ENCODE peak calls at places on chromosomes 6 and 20, in four cellular contexts. S, V, M and F are unnamed samples.

GRCh38 chr20:39874049-39874893 is 814.8 kb downstream of the MAFB start:
- DNase-seq in S (no peak), V (peak; percentile 89), M (peak; percentile 88), F (no peak)

GRCh38 chr20:63415418-63416108 is 54.4 kb upstream of the CHRNA4 start:
- DNase-seq in S (no peak), V (no peak), M (no peak), F (no peak)

GRCh38 chr6:63677282-63677681 is 41.7 kb downstream of the PHF3 start:
- DNase-seq in S (no peak), V (peak; percentile 25), M (peak; percentile 64), F (no peak)

GRCh38 chr6:22098623-22099022 is 198.2 kb downstream of the PRL start:
- DNase-seq in S (no peak), V (no peak), M (no peak), F (no peak)

GRCh38 chr6:147001621-147002020 is 202.6 kb upstream of the STXBP5 start:
- DNase-seq in S (no peak), V (no peak), M (peak; percentile 42), F (no peak)

GRCh38 chr20:62792182-62792939 is 3.9 kb upstream of the MRGBP start:
- DNase-seq in S (no peak), V (no peak), M (peak; percentile 32), F (no peak)

GRCh38 chr20:39136145-39136544 is 174.0 kb downstream of the DHX35 start:
- DNase-seq in S (no peak), V (no peak), M (no peak), F (no peak)

GRCh38 chr6:47076422-47077344 is 34.6 kb upstream of the ADGRF1 start:
- DNase-seq in S (no peak), V (peak; percentile 38), M (peak; percentile 84), F (no peak)

GRCh38 chr6:44452725-44453124 is 65.2 kb downstream of the CDC5L start:
- DNase-seq in S (no peak), V (no peak), M (peak; percentile 45), F (no peak)

GRCh38 chr6:155377061-155377460 is 62.8 kb upstream of the TFB1M start:
- DNase-seq in S (no peak), V (no peak), M (peak; percentile 45), F (no peak)

GRCh38 chr6:75349262-75349984 is 64.8 kb upstream of the TMEM30A start:
- DNase-seq in S (no peak), V (peak; percentile 51), M (peak; percentile 6), F (no peak)

GRCh38 chr6:68876792-68877493 is 241.9 kb downstream of the ADGRB3 start:
- DNase-seq in S (no peak), V (peak; percentile 25), M (peak; percentile 19), F (no peak)

GRCh38 chr6:43995137-43995536 is 132.1 kb downstream of the MRPL14 start:
- DNase-seq in S (no peak), V (no peak), M (no peak), F (no peak)

GRCh38 chr6:134247271-134247833 is 70.6 kb downstream of the SGK1 start:
- DNase-seq in S (no peak), V (peak; percentile 12), M (no peak), F (no peak)

GRCh38 chr6:169529931-169530761 is 171.7 kb downstream of the WDR27 start:
- DNase-seq in S (no peak), V (no peak), M (peak; percentile 86), F (no peak)

GRCh38 chr20:59032713-59033059 is 551 bp upstream of the ATP5F1E start:
- DNase-seq in S (no peak), V (peak; percentile 62), M (no peak), F (no peak)

GRCh38 chr6:140051521-140052455 is 677.3 kb upstream of the CITED2 start:
- DNase-seq in S (no peak), V (no peak), M (peak; percentile 97), F (no peak)

GRCh38 chr6:141451508-141452353 is 681.0 kb upstream of the GJE1 start:
- DNase-seq in S (no peak), V (no peak), M (peak; percentile 45), F (no peak)

GRCh38 chr6:33590531-33591198 is 10.6 kb upstream of the BAK1 start:
- DNase-seq in S (no peak), V (peak; percentile 79), M (no peak), F (no peak)

GRCh38 chr20:402496-402885 is 5.6 kb upstream of the RBCK1 start:
- DNase-seq in S (no peak), V (no peak), M (no peak), F (no peak)

GRCh38 chr6:1849686-1850580 is 240.2 kb downstream of the FOXC1 start:
- DNase-seq in S (no peak), V (no peak), M (no peak), F (no peak)

DNA sequence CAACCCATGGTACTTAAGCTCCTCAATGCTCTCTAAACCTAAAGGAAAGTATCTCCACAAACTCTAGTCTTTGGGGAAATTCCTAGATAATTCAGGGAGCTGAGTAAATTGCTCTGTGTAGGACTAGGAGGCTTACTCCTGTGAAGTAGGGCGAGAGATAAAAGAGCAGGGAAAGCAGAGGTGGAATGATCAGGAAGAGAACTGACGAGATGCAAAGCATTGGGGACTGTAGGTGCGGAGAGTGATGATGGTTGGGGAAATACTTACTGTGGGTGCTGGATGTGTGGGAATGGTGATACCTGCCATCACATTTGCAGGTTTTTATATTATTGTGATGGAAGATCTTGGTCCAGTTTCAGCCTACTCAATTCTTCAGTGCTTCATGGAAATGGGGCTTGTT is 1.6 kb upstream of the LATS1 start:
- DNase-seq in S (no peak), V (no peak), M (no peak), F (no peak)
- H3K4me3 ChIP-seq in S (no peak overlapping the region), V (no peak overlapping the region), M (no peak overlapping the region), F (no peak overlapping the region)

GRCh38 chr20:56981301-56981700 is 285.1 kb downstream of the BMP7 start:
- DNase-seq in S (no peak), V (no peak), M (peak; percentile 56), F (no peak)

GRCh38 chr20:56986931-56987720 is 279.3 kb downstream of the BMP7 start:
- DNase-seq in S (no peak), V (no peak), M (peak; percentile 93), F (no peak)

GRCh38 chr20:56986476-56986875 is 280.0 kb downstream of the BMP7 start:
- DNase-seq in S (no peak), V (no peak), M (no peak), F (no peak)

GRCh38 chr20:56985286-56985685 is 281.2 kb downstream of the BMP7 start:
- DNase-seq in S (no peak), V (no peak), M (no peak), F (no peak)

GRCh38 chr20:56983813-56984212 is 282.6 kb downstream of the BMP7 start:
- DNase-seq in S (no peak), V (no peak), M (no peak), F (no peak)
- TF ChIP-seq CTCF in S (no peak), V (no peak), M (no peak), F (no peak)

GRCh38 chr6:25066593-25066992 is 130.8 kb upstream of the RIPOR2 start:
- DNase-seq in S (no peak), V (no peak), M (peak; percentile 27), F (no peak)

GRCh38 chr6:25068866-25069265 is 133.1 kb upstream of the RIPOR2 start:
- DNase-seq in S (no peak), V (no peak), M (peak; percentile 32), F (no peak)

GRCh38 chr6:25070547-25071366 is 135.0 kb upstream of the RIPOR2 start:
- DNase-seq in S (peak; percentile 12), V (peak; percentile 91), M (peak; percentile 86), F (no peak)
- H3K4me3 ChIP-seq in S (no peak overlapping the region), V (no peak overlapping the region), M (no peak overlapping the region), F (no peak overlapping the region)

GRCh38 chr20:36090223-36090622 is 64.3 kb upstream of the EPB41L1 start:
- DNase-seq in S (no peak), V (no peak), M (no peak), F (no peak)
- TF ChIP-seq CTCF in S (no peak), V (no peak), M (no peak), F (no peak)

DNA sequence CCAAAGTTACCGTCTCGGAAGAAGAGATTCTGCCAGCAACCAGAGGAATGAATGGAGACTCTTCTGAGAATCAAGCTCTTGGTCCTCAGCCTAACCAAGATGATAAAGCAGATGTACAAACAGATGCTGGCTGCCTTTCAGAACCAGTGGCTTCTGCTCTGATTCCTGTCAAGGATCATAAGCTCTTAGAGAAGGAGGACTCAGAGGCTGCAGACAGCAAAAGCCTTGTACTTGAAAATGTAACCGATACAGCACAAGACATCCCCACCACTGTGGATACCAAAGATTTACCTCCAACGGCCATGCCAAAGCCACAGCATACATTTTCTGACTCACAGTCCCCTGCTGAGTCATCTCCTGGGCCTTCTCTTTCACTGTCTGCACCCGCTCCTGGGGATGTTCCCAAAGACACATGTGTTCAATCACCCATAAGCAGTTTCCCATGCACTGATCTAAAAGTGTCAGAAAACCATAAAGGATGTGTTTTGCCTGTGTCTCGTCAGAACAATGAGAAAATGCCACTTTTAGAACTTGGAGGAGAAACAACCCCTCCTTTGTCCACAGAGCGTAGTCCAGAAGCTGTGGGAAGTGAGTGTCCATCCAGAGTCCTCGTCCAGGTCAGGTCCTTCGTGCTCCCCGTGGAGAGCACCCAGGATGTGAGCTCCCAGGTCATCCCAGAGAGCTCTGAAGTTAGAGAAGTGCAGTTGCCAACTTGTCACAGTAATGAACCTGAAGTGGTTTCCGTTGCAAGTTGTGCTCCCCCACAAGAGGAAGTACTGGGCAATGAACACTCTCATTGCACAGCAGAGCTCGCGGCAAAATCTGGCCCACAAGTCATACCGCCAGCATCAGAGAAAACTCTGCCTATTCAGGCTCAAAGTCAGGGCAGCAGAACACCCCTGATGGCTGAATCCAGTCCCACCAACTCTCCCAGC is 109.6 kb downstream of the RTN4IP1 start:
- DNase-seq in S (no peak), V (peak; percentile 34), M (peak; percentile 95), F (no peak)
- H3K4me3 ChIP-seq in S (peak overlapping the region; percentile 3), V (no peak overlapping the region), M (peak overlapping the region; percentile 7), F (no peak overlapping the region)

DNA sequence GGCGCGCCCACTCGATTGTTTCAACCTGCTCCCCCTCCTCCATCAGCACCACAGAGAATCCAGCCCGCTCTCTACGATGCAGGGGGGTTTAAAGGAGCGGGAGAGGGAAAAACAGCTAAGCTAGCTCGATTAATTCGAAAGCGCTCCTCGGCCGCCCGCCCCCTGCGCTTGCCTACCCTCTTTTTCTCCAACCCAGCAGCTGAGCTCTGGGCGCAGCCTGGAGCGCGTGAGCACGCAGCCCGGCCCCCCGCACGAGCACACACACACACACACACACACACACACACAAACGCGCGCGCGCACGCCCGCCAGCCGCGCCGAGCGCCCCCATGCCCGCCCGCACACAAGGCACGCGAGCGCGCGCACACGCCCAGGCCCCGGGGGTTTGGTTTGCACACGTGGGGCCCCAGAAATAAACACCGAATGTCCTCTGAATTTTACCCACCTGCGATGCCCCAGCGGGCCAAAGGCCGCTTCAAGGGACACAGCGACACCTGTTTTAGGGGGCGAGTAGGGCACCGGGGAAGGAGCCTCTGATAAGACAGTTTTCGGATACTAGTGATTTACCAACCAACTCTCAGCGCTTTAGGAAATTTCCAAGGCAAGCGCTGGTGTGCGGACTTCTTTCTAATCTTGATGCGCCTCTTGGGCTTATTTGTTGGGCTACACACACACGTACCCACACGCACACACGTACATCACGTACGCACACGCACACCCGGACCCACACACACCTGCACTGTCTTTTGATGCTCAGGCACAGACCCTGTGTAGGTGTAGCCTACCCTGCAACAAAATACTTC is 787 bp upstream of the NRN1 start:
- DNase-seq in S (no peak), V (no peak), M (no peak), F (no peak)
- TF ChIP-seq CTCF in S (no peak), V (no peak), M (no peak), F (no peak)